ENCODE peak calls at places on chromosomes 3 and 15, in four cellular contexts. K, X, J and S are unnamed samples.

GRCh38 chr3:71360694-71361093 is 222.8 kb downstream of the FOXP1 start:
- DNase-seq in K (no peak), J (no peak), X (no peak), S (no peak)

GRCh38 chr3:55725681-55726500 is 238.8 kb upstream of the WNT5A start:
- DNase-seq in J (no peak), X (no peak), K (no peak), S (no peak)

GRCh38 chr3:46110701-46111493 is 83.6 kb upstream of the XCR1 start:
- DNase-seq in J (no peak), X (no peak), K (peak; percentile 76), S (no peak)

GRCh38 chr3:179272385-179272784 is 21.5 kb upstream of the KCNMB3 start:
- DNase-seq in X (no peak), K (no peak), J (no peak), S (no peak)

GRCh38 chr15:66760358-66760967 is 58.4 kb downstream of the SMAD6 start:
- DNase-seq in J (no peak), X (no peak), K (no peak), S (no peak)

GRCh38 chr3:187041362-187042061 is 97.8 kb downstream of the RPL39L start:
- DNase-seq in J (no peak), K (no peak), X (no peak), S (no peak)

GRCh38 chr3:48001991-48002390 is 14.2 kb downstream of the MAP4 start:
- DNase-seq in J (no peak), K (no peak), X (no peak), S (no peak)

GRCh38 chr15:39834256-39834655 is 51.6 kb upstream of the FSIP1 start:
- DNase-seq in X (no peak), J (no peak), K (no peak), S (no peak)

GRCh38 chr3:10226293-10226692 is 22.0 kb upstream of the TATDN2 start:
- DNase-seq in X (no peak), K (no peak), J (no peak), S (no peak)

GRCh38 chr3:71436337-71436736 is 147.2 kb downstream of the FOXP1 start:
- DNase-seq in J (no peak), K (peak; percentile 31), X (no peak), S (no peak)

GRCh38 chr3:153599685-153600084 is 437.7 kb downstream of the RAP2B start:
- DNase-seq in K (peak; percentile 39), X (no peak), J (no peak), S (no peak)

GRCh38 chr3:174097686-174098085 is 700.1 kb downstream of the NLGN1 start:
- DNase-seq in X (no peak), K (no peak), J (no peak), S (no peak)

GRCh38 chr3:48187579-48188265 is 495 bp downstream of the CDC25A start:
- DNase-seq in X (no peak), J (no peak), K (no peak), S (peak; percentile 42)

GRCh38 chr15:96326551-96327154 is 3.8 kb upstream of the NR2F2 start:
- DNase-seq in X (no peak), K (no peak), J (no peak), S (no peak)

GRCh38 chr3:52934626-52935530 is 37.5 kb upstream of the STIMATE start:
- DNase-seq in J (peak; percentile 63), X (peak; percentile 8), K (no peak), S (peak; percentile 17)

GRCh38 chr3:2212211-2212610 is 113.5 kb downstream of the CNTN4 start:
- DNase-seq in X (no peak), K (no peak), J (no peak), S (no peak)

GRCh38 chr3:146382386-146382785 is 87.0 kb downstream of the PLSCR2 start:
- DNase-seq in X (no peak), J (no peak), K (no peak), S (no peak)

GRCh38 chr3:62261121-62261520 is 112.2 kb downstream of the FEZF2 start:
- DNase-seq in X (no peak), J (no peak), K (no peak), S (no peak)

GRCh38 chr3:64508140-64508539 is 179.7 kb downstream of the ADAMTS9 start:
- DNase-seq in J (no peak), X (no peak), K (no peak), S (no peak)